ENCODE peak calls at places on chromosome 7, in eight cellular contexts. J is mammary epithelial cell, I is PC-3, P is HepG2, M is neural progenitor cell, X is hepatocyte, N is fibroblast of lung, L is GM23338. V is an unnamed sample.

GRCh38 chr7:123259759-123260158 is 60.0 kb upstream of the SLC13A1 start:
- DNase-seq in J (no peak), I (no peak), P (no peak), M (no peak), X (no peak), N (no peak), L (no peak), V (no peak)

GRCh38 chr7:33716581-33717477 is 188.5 kb upstream of the BMPER start:
- DNase-seq in J (peak; percentile 37), I (peak; percentile 78), P (peak; percentile 33), M (peak; percentile 55), X (peak; percentile 69), N (peak; percentile 64), L (peak; percentile 66), V (no peak)

GRCh38 chr7:64882341-64883112 is 20.5 kb upstream of the ZNF273 start:
- DNase-seq in J (no peak), I (no peak), P (no peak), M (no peak), X (no peak), N (peak; percentile 29), L (peak; percentile 83), V (no peak)

GRCh38 chr7:39741942-39742623 is 118.7 kb downstream of the RALA start:
- DNase-seq in J (peak; percentile 67), I (peak; percentile 36), P (no peak), M (peak; percentile 78), X (peak; percentile 58), N (peak; percentile 38), L (peak; percentile 97), V (peak; percentile 72)

GRCh38 chr7:64320547-64321495 is 7.1 kb downstream of the ZNF736 start:
- DNase-seq in J (no peak), I (no peak), P (no peak), M (no peak), X (no peak), N (no peak), L (peak; percentile 10), V (no peak)

GRCh38 chr7:158109364-158110033 is 478.1 kb downstream of the PTPRN2 start:
- DNase-seq in J (no peak), I (no peak), P (no peak), M (no peak), X (no peak), N (no peak), L (no peak), V (no peak)

GRCh38 chr7:132451161-132451560 is 125.1 kb downstream of the PLXNA4 start:
- DNase-seq in J (no peak), I (no peak), P (no peak), M (no peak), X (no peak), N (no peak), L (no peak), V (no peak)

GRCh38 chr7:140156460-140157080 is 20.2 kb downstream of the KDM7A start:
- DNase-seq in J (peak; percentile 28), I (no peak), P (no peak), M (no peak), X (no peak), N (no peak), L (no peak), V (no peak)

GRCh38 chr7:18457832-18458231 is 37.7 kb upstream of the HDAC9 start:
- DNase-seq in J (peak; percentile 44), I (no peak), P (no peak), M (no peak), X (no peak), N (no peak), L (no peak), V (peak; percentile 70)

GRCh38 chr7:20783716-20784310 is 2.9 kb downstream of the SP8 start:
- DNase-seq in J (no peak), I (peak; percentile 48), P (no peak), M (peak; percentile 70), X (peak; percentile 66), N (no peak), L (peak; percentile 63), V (no peak)

GRCh38 chr7:148334959-148335577 is 255.5 kb upstream of the C7orf33 start:
- DNase-seq in J (peak; percentile 78), I (peak; percentile 41), P (no peak), M (peak; percentile 95), X (peak; percentile 56), N (peak; percentile 17), L (no peak), V (no peak)

GRCh38 chr7:133401225-133401624 is 148.3 kb downstream of the EXOC4 start:
- DNase-seq in J (no peak), I (no peak), P (no peak), M (no peak), X (no peak), N (peak; percentile 47), L (no peak), V (no peak)

GRCh38 chr7:158321936-158322615 is 265.5 kb downstream of the PTPRN2 start:
- DNase-seq in J (no peak), I (no peak), P (no peak), M (no peak), X (no peak), N (no peak), L (no peak), V (no peak)

GRCh38 chr7:50687575-50688261 is 95.0 kb downstream of the GRB10 start:
- DNase-seq in J (no peak), I (no peak), P (no peak), M (no peak), X (no peak), N (peak; percentile 70), L (no peak), V (no peak)

GRCh38 chr7:154437238-154437637 is 385.0 kb downstream of the DPP6 start:
- DNase-seq in J (no peak), I (no peak), P (no peak), M (no peak), X (no peak), N (no peak), L (no peak), V (no peak)

GRCh38 chr7:442457-442856 is 77.2 kb downstream of the PDGFA start:
- DNase-seq in J (no peak), I (no peak), P (no peak), M (no peak), X (no peak), N (no peak), L (no peak), V (no peak)

GRCh38 chr7:28840515-28841125 is 117.5 kb downstream of the TRIL start:
- DNase-seq in J (no peak), I (peak; percentile 18), P (no peak), M (no peak), X (peak; percentile 23), N (no peak), L (peak; percentile 58), V (no peak)

GRCh38 chr7:51376420-51377092 is 59.9 kb upstream of the COBL start:
- DNase-seq in J (peak; percentile 46), I (peak; percentile 91), P (no peak), M (no peak), X (peak; percentile 66), N (peak; percentile 83), L (no peak), V (peak; percentile 59)

GRCh38 chr7:4682621-4683042 is 537 bp downstream of the FOXK1 start:
- DNase-seq in J (peak; percentile 54), I (peak; percentile 42), P (no peak), M (no peak), X (peak; percentile 72), N (peak; percentile 60), L (peak; percentile 54), V (no peak)

GRCh38 chr7:44706788-44707557 is 41.7 kb upstream of the ZMIZ2 start:
- DNase-seq in J (no peak), I (no peak), P (no peak), M (no peak), X (no peak), N (no peak), L (no peak), V (no peak)

GRCh38 chr7:120981888-120982615 is 6.5 kb upstream of the CPED1 start:
- DNase-seq in J (peak; percentile 58), I (peak; percentile 66), P (no peak), M (no peak), X (no peak), N (peak; percentile 83), L (peak; percentile 38), V (no peak)

DNA sequence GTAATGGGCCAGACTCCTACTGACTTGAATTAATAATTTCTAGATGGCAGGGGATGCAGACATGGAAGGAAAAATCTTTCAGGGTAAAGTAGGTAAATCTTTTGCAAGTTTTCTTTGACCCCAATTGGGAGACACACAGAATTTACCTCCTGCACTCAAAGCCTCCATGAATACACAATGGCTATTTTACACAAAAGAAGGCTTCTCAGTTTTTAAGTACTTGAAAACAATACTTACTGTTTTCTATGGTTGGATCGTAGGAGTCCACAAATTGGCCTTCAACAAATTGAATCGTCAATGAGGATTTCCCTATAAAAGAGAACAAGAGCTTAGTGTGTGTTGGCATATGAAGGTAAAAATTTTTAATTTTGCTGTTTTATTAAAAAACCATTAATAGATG is 29.0 kb downstream of the RHEB start:
- DNase-seq in J (no peak), I (no peak), P (no peak), M (peak; percentile 25), X (no peak), N (no peak), L (no peak), V (no peak)
- H3K79me2 ChIP-seq in J (peaks cover 98% of the 10 kb centered on the region), I (peaks cover 95% of the 10 kb centered on the region), P (peaks cover 41% of the 10 kb centered on the region), M (peaks cover 70% of the 10 kb centered on the region), X (peaks cover 93% of the 10 kb centered on the region), N (peaks cover 55% of the 10 kb centered on the region), L (peaks cover 95% of the 10 kb centered on the region), V (peaks cover 99% of the 10 kb centered on the region)

GRCh38 chr7:149772821-149773425 is 465 bp downstream of the ZNF467 start:
- DNase-seq in J (no peak), I (peak; percentile 4), P (no peak), M (peak; percentile 60), X (peak; percentile 61), N (no peak), L (peak; percentile 48), V (peak; percentile 31)
- H3K27me3 ChIP-seq in J (peaks cover 8% of the 10 kb centered on the region), I (no peaks in the 10 kb centered on the region), P (peaks cover 53% of the 10 kb centered on the region), M (peaks cover 82% of the 10 kb centered on the region), X (peaks cover 16% of the 10 kb centered on the region), N (peaks cover 10% of the 10 kb centered on the region), L (peaks cover 75% of the 10 kb centered on the region), V (peaks cover 29% of the 10 kb centered on the region)

DNA sequence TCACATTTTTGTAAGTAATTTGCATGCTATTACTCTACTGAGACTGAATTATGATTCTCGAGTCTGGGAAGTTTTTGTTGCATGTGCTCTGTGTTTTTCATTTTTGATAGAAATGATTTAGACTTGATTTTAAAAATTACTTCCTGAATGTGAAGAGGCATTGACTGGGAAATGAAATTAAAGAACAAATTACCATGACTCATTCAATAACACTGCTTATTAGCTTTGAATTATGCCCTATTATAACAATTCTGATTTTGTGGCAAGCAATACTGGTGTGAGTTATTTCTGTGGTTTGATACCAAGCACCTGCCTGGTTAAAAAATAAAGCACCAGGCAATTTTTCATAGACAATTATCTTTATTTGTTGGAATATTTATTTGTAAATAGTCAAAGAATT is 546 bp downstream of the LSMEM1 start:
- DNase-seq in J (no peak), I (no peak), P (no peak), M (no peak), X (no peak), N (peak; percentile 9), L (no peak), V (no peak)
- H3K79me2 ChIP-seq in J (peaks cover 1% of the 10 kb centered on the region), I (no peaks in the 10 kb centered on the region), P (no peaks in the 10 kb centered on the region), M (no peaks in the 10 kb centered on the region), X (no peaks in the 10 kb centered on the region), N (no peaks in the 10 kb centered on the region), L (no peaks in the 10 kb centered on the region), V (no peaks in the 10 kb centered on the region)

GRCh38 chr7:100963874-100964273 is 5.5 kb upstream of the MUC12 start:
- DNase-seq in J (no peak), I (no peak), P (no peak), M (no peak), X (no peak), N (no peak), L (no peak), V (no peak)
- H3K27me3 ChIP-seq in J (peaks cover 17% of the 10 kb centered on the region), I (peaks cover 52% of the 10 kb centered on the region), P (peaks cover 47% of the 10 kb centered on the region), M (peaks cover 77% of the 10 kb centered on the region), X (peaks cover 85% of the 10 kb centered on the region), N (peaks cover 44% of the 10 kb centered on the region), L (peaks cover 20% of the 10 kb centered on the region), V (peaks cover 89% of the 10 kb centered on the region)

V was measured in PC-9.